ENCODE peak calls at places on chromosomes 1 and 21, in six cellular contexts. W, L, A, C, T and Y are unnamed samples.

GRCh38 chr1:205495237-205495823 is 9.1 kb upstream of the CDK18 start:
- DNase-seq in A (peak), W (no peak), T (no peak), L (no peak), C (no peak), Y (no peak)

GRCh38 chr1:232899278-232899677 is 51.1 kb upstream of the NTPCR start:
- DNase-seq in C (no peak), L (no peak), W (no peak), A (no peak), T (no peak), Y (no peak)

GRCh38 chr1:20446796-20447195 is 39.2 kb downstream of the CAMK2N1 start:
- DNase-seq in W (no peak), A (no peak), C (no peak), L (no peak), T (no peak), Y (no peak)

GRCh38 chr1:117607471-117607870 is 1.6 kb downstream of the TENT5C start:
- DNase-seq in A (no peak), T (peak), W (no peak), L (no peak), C (no peak), Y (no peak)

GRCh38 chr1:168371477-168371876 is 90.8 kb downstream of the TBX19 start:
- DNase-seq in A (no peak), W (no peak), C (no peak), T (no peak), L (no peak), Y (no peak)

GRCh38 chr1:233627376-233627775 is 13.5 kb downstream of the KCNK1 start:
- DNase-seq in C (no peak), A (peak), T (no peak), W (no peak), L (no peak), Y (no peak)

GRCh38 chr1:160169553-160170399 is 18.4 kb downstream of the ATP1A4 start:
- DNase-seq in T (peak), W (peak), C (peak), L (no peak), A (no peak), Y (no peak)

GRCh38 chr1:169161512-169162194 is 55.2 kb downstream of the ATP1B1 start:
- DNase-seq in L (peak), T (no peak), W (no peak), A (no peak), C (peak), Y (no peak)

GRCh38 chr1:100972185-100972584 is 53.4 kb downstream of the DPH5 start:
- DNase-seq in L (no peak), W (no peak), A (no peak), T (no peak), C (no peak), Y (no peak)

GRCh38 chr1:36248250-36248894 is 24.1 kb downstream of the THRAP3 start:
- DNase-seq in A (no peak), T (no peak), W (no peak), C (no peak), L (peak), Y (no peak)

GRCh38 chr1:41380979-41381690 is 19.9 kb downstream of the FOXO6 start:
- DNase-seq in L (no peak), W (no peak), C (no peak), A (peak), T (no peak), Y (no peak)
- TF ChIP-seq TAF1 in L (no peak), W (no peak), C (no peak), A (no peak), T (no peak), Y (no peak)

GRCh38 chr1:210296682-210297081 is 32.0 kb upstream of the HHAT start:
- DNase-seq in A (no peak), W (no peak), L (no peak), T (no peak), C (no peak), Y (no peak)

GRCh38 chr1:210293191-210293607 is 35.5 kb upstream of the HHAT start:
- DNase-seq in T (no peak), A (no peak), L (no peak), C (no peak), W (no peak), Y (no peak)

GRCh38 chr1:210292276-210292851 is 36.3 kb upstream of the HHAT start:
- DNase-seq in W (peak), T (peak), C (no peak), A (peak), L (no peak), Y (peak)

GRCh38 chr1:210298296-210298695 is 30.4 kb upstream of the HHAT start:
- DNase-seq in T (no peak), A (no peak), C (no peak), L (no peak), W (no peak), Y (no peak)

GRCh38 chr1:210294991-210295773 is 33.5 kb upstream of the HHAT start:
- DNase-seq in W (no peak), C (no peak), L (no peak), T (no peak), A (no peak), Y (no peak)
- TF ChIP-seq POLR2AphosphoS5 in W (no peak), C (no peak), L (no peak), T (no peak), A (no peak), Y (no peak)

GRCh38 chr1:94540440-94541174 is 952 bp downstream of the F3 start:
- DNase-seq in W (no peak), A (no peak), L (no peak), C (no peak), T (no peak), Y (no peak)

GRCh38 chr1:94543003-94543402 is 1.4 kb upstream of the F3 start:
- DNase-seq in L (no peak), A (no peak), W (no peak), T (no peak), C (no peak), Y (no peak)

GRCh38 chr1:94539496-94539895 is 2.1 kb downstream of the F3 start:
- DNase-seq in T (no peak), A (no peak), W (no peak), L (no peak), C (no peak), Y (no peak)

GRCh38 chr1:94542088-94542671 is 621 bp upstream of the F3 start:
- DNase-seq in A (no peak), C (no peak), L (no peak), T (peak), W (peak), Y (no peak)

DNA sequence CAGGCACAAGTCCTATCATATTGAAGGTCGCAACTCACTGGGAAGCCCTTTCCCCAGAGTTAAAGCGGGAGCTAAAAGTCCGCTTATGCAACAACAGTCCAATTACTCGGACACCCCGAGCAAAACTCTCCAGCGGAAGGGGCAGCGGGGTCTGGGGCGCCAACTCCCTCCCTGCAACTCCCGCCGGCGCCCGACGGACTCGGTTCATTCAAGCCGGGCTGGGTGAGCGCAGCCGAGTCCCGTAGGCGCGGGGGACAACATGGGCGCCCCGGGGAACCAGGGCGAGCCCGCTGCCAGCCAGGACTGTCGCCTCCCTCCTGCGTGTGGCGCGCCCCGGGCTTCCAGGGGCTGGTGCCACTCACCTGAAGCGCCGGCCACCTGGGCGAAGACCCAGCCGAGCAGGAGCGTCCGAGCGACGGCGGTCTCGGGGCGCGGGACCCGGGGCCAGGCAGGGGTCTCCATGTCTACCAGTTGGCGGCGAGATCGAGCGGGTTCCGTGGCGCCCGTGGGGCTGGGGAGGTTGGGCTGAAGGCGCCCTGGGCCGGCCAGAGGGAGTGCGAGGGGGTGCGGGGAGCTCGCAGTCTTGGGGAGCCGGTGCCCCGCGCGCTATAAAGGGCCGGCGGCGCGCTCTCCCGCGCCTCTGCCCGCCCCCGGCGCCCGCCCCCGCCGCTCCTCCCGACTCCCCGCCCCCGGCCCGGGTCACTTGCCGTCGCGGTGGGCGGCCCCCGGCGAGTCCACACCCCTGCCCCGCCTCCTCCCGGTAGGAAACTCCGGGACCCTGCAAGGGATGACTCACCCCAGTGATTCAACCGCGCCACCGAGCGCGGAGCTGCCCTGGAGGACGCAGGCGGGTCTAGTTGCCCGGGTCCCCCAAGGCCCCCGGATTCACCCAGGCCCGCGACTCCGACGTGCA is at the start of gene F3:
- DNase-seq in W (peak), C (no peak), L (peak), A (peak), T (peak), Y (peak)
- TF ChIP-seq POLR2A in W (no peak), C (peak), L (peak), A (no peak), T (no peak), Y (no peak)

GRCh38 chr1:182702826-182703524 is 18.6 kb upstream of the RGS8 start:
- DNase-seq in W (no peak), A (no peak), C (no peak), T (no peak), L (no peak), Y (no peak)

GRCh38 chr1:182703539-182703938 is 19.2 kb upstream of the RGS8 start:
- DNase-seq in T (no peak), A (no peak), C (no peak), W (no peak), L (no peak), Y (no peak)

GRCh38 chr1:182699673-182700350 is 15.4 kb upstream of the RGS8 start:
- DNase-seq in T (peak), C (no peak), W (no peak), A (no peak), L (no peak), Y (no peak)

GRCh38 chr1:182700351-182700709 is 15.9 kb upstream of the RGS8 start:
- DNase-seq in L (no peak), C (no peak), A (no peak), W (no peak), T (no peak), Y (no peak)

DNA sequence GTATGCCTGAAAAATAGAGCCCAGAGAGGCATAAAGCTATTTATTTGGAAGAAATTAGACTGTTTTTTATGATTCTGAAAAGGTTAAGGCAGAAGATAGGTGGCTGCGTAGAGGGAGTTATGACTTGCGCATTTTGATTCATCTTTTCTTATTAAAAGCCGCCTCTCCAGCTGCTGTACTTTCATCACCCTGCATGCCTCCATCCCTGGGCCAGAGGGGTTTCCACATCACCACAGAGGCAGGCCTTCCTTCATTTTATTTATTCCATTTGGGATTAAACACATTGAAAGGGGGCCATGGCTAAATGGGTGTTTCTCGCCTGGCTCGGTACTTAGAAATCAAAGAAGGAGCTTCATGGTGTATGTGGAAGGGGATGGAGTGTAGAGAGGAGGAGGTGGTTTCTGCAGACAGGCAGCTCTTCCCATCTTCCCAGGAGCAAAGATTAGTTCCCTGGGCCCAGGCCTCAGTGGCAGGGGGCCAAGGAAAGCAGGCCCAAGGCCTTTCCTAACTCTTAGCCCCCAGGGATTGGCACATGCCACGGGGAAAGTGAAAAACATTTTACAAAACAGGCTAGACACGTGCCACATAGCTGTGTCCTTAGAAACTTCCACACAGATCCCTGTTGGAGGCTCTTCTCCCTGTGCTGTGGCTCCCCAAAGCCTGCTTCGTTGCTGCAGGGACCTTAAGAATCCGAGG is 14.7 kb upstream of the RGS8 start:
- DNase-seq in T (no peak), C (no peak), L (no peak), W (no peak), A (no peak), Y (no peak)
- TF ChIP-seq TAF1 in T (no peak), C (no peak), L (no peak), W (no peak), A (no peak), Y (no peak)

DNA sequence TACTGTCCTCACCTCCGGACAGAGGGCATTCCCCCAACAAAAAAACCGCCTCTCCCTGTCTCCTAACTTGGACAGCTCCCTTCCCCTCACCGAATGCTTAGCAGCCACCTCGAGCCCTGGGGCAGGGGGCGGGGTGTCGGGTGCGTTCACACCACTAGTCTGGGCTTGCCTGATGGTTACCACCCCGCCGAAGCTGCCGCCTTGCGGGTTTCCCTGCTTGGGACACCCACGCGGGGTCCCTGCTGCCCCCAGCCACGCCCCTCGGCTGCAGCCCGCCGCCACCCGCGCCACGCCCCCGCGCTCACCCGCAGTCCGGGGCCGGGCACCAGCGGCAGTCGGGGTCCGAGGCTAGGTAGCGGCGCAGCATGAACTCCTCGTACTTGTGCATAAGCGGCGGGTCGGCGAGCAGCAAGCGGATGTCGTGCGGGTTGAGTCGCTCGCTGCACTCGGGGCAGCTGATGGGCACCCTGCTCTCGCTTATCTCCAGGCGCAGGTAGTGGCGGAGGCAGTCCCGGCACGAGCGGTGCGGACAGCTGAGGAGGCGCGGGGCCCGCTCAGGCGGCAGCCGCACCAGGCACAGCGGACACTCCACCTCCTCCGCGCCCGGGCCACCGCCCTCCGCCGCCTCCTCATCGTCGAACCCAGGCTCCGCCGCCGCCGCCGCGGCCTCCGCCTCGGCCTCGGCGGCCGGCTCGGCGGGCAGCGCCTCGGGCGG is 706 bp downstream of the RNF19B start:
- DNase-seq in T (peak), A (peak), L (no peak), C (no peak), W (peak), Y (peak)
- TF ChIP-seq POLR2AphosphoS5 in T (peak), A (no peak), L (no peak), C (no peak), W (no peak), Y (no peak)

DNA sequence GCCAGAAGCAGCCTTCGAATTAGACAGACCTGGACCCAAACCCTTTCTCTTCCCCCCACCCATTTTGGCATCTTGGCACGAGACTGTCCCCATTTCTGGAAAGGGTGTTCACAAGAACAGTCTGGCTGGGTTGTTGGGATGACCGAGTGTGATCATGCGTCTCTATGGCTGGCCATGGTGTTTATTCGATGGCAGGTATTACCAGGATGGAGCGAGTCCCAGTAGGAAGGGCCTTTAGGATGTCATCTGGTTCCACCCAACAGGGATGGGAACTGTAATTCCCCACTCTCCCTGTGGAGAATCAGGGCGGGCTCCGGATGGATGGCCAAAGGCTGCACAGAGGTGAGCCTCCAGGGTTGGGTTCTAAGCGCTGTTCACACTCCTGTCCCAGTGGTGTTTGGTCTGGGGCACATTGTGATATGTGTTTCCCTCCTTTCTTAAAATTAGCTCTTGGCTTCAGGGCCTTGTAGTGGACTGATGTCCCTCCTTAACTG is 33.4 kb upstream of the ATP5PO start:
- DNase-seq in W (no peak), T (peak), A (no peak), L (no peak), C (no peak), Y (no peak)
- TF ChIP-seq POLR2A in W (no peak), T (no peak), A (no peak), L (no peak), C (no peak), Y (no peak)

DNA sequence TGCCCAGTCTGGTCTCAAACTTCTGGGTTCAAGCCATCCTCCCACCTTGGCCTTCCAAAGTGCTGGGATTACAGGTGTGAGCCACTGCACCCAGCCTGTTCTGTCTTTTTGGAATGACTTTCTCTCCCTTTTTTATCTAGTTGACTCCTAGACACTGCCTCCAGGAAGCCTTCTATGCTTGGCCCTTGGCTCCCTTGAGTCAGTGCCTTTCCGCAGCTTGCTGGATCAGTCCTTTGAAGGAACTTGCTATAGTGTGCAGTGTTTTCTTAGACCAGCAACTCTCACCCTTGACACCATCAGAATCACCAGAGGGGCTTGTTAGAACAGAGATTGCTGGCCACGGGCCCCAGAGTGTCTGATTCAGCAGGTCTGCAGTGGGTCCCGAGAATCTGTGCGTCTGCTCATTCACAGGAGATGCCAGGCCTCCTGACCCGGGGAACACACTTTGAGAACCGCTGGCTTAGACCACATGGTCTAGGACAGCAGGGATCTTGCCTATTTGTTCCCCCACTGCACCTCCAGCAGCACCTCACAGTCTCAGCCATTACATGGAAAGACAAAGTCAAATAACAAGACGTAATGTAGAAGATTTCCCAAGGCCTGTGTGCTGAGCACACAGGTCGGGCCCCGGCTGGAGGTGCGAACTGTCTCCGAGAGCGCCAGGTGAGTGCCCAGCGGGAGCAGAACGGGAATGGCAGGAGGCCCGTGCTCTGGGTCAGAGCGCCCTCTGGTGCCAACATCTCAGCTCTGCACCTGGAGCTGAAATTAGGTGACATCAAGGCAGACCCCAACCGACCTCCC is 27.4 kb upstream of the CTPS1 start:
- DNase-seq in T (peak), C (no peak), A (peak), L (peak), W (peak), Y (peak)
- TF ChIP-seq TAF1 in T (no peak), C (no peak), A (no peak), L (no peak), W (no peak), Y (no peak)